ENCODE peak calls at places on chromosome 5, in four cellular contexts. S is Panc1; A is CD8-positive, alpha-beta memory T cell; N is left ventricle myocardium inferior. J is an unnamed sample. For H3K9me3, the result is how much of the 10 kb centered on the place peaks cover.

GRCh38 chr5:31408814-31409213 is 123.1 kb downstream of the DROSHA start:
- DNase-seq in A (no peak), N (no peak), S (no peak), J (no peak)

GRCh38 chr5:112084149-112084548 is 327.2 kb upstream of the NREP start:
- DNase-seq in N (no peak), A (no peak), S (no peak), J (no peak)

GRCh38 chr5:9105851-9106250 is 440.0 kb downstream of the SEMA5A start:
- DNase-seq in A (no peak), N (no peak), S (no peak), J (no peak)

GRCh38 chr5:68991279-68991678 is 102.5 kb upstream of the SLC30A5 start:
- DNase-seq in N (no peak), A (no peak), S (no peak), J (no peak)

GRCh38 chr5:143156556-143156955 is 246.9 kb downstream of the NR3C1 start:
- DNase-seq in A (no peak), N (no peak), S (no peak), J (no peak)

GRCh38 chr5:72291601-72292000 is 28.4 kb downstream of the MRPS27 start:
- DNase-seq in S (no peak), N (no peak), A (no peak), J (no peak)

GRCh38 chr5:146962801-146963355 is 84.3 kb upstream of the PPP2R2B start:
- DNase-seq in S (no peak), N (no peak), A (no peak), J (no peak)

GRCh38 chr5:52582313-52582712 is 205.4 kb upstream of the ITGA1 start:
- DNase-seq in A (no peak), N (no peak), S (no peak), J (no peak)

GRCh38 chr5:31335456-31335855 is 142.0 kb downstream of the CDH6 start:
- DNase-seq in S (no peak), N (no peak), A (no peak), J (no peak)

GRCh38 chr5:120463991-120464626 is at the start of gene PRR16:
- DNase-seq in N (peak), A (no peak), S (no peak), J (no peak)

GRCh38 chr5:127957183-127957582 is 126.4 kb upstream of the SLC12A2 start:
- DNase-seq in S (no peak), N (peak), A (no peak), J (no peak)

GRCh38 chr5:74798977-74799911 is 32.2 kb downstream of the NSA2 start:
- DNase-seq in A (no peak), S (no peak), N (no peak), J (no peak)

GRCh38 chr5:73120222-73121108 is at the start of gene TMEM171:
- DNase-seq in A (no peak), N (no peak), S (no peak), J (no peak)

GRCh38 chr5:179960204-179960831 is 52.6 kb upstream of the TBC1D9B start:
- DNase-seq in A (no peak), N (no peak), S (no peak), J (no peak)

GRCh38 chr5:57538341-57538955 is 55.8 kb upstream of the ACTBL2 start:
- DNase-seq in S (no peak), A (no peak), N (no peak), J (no peak)

GRCh38 chr5:175383350-175383749 is 60.6 kb downstream of the DRD1 start:
- DNase-seq in A (no peak), S (no peak), N (no peak), J (no peak)

GRCh38 chr5:37888476-37888875 is 48.6 kb upstream of the GDNF start:
- DNase-seq in A (no peak), S (no peak), N (no peak), J (no peak)

GRCh38 chr5:134020188-134020587 is 15.4 kb upstream of the VDAC1 start:
- DNase-seq in N (no peak), S (no peak), A (no peak), J (no peak)

GRCh38 chr5:113299591-113299990 is 135.2 kb downstream of the TSSK1B start:
- DNase-seq in A (no peak), N (no peak), S (no peak), J (no peak)

GRCh38 chr5:15645776-15646175 is 145.8 kb downstream of the FBXL7 start:
- DNase-seq in S (no peak), A (no peak), N (no peak), J (no peak)

GRCh38 chr5:138140268-138140667 is 1.0 kb upstream of the NME5 start:
- DNase-seq in S (no peak), A (no peak), N (no peak), J (no peak)

GRCh38 chr5:118293378-118293777 is 695.0 kb downstream of the DTWD2 start:
- DNase-seq in N (no peak), A (no peak), S (no peak), J (no peak)
- H3K27ac ChIP-seq in N (no peak), A (no peak), S (no peak), J (no peak)

DNA sequence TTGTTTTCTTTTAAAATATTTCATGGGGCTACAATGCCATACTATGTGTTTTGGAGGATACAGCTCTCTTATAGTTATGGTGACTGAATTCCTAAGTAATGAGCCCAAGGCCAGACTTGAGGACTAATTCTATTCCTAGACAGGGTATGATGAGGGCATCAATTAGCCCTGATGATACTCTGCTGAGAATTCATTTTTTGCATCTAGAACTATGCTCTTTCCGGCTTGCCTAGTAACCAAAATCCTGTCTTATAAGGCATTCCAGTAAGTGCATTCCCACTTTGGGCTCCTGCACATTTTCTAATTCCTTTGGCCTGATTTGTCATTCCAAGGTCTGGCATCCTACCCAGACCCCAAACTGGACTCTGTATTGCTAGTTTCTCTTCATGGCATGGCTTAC is 62.4 kb downstream of the MAT2B start:
- DNase-seq in S (no peak), N (no peak), A (no peak), J (no peak)
- H3K9me3 ChIP-seq in S (under half), N (under half), A (under half), J (under half)

GRCh38 chr5:178094345-178094744 is 19.0 kb upstream of the N4BP3 start:
- DNase-seq in N (no peak), S (no peak), A (peak), J (no peak)
- H3K27ac ChIP-seq in N (no peak), S (no peak), A (no peak), J (no peak)

DNA sequence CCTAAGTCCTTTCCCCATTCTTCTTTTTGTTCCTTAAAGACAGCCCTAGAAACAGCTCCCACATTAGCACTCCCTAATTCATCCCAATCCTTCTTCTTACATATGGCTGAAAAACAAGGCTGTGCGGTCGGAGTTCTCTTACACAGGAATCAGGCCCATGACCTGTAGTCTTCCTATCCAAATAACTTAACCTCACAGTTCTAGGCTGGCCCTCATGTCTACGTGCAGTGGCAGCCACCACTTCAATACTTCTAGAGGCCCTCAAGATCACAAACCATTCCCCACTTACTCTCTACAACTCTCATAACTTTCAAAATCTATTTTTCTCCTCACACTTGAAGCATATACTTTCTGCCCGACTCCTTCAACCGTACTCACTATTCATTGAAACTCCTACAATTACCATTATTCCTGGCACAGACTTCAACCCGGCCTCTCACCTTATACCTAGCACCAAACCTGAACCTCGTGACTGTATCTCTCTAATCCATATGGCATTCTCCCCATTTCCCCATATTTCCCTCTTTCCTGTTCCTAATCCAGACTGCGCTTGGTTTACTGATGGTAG is 59.3 kb downstream of the RAPGEF6 start:
- DNase-seq in S (no peak), N (no peak), A (no peak), J (no peak)
- H3K9me3 ChIP-seq in S (under half), N (under half), A (under half), J (under half)

J was measured in iPS DF 6.9.